ENCODE peak calls at places on chromosomes 16 and 17, in six cellular contexts. One of them, this sample, is unnamed.

GRCh38 chr16:88405325-88406060 is 22.7 kb downstream of the ZNF469 start:
- DNase-seq in SK-N-SH: peak; percentile 89
- DNase-seq in lower lobe of right lung: no peak
- DNase-seq in CD8-positive, alpha-beta T cell: no peak
- DNase-seq in left ventricle myocardium inferior: no peak
- DNase-seq in tibial artery: peak; percentile 77
- DNase-seq in this sample: no peak

GRCh38 chr16:84759906-84760305 is 59.9 kb upstream of the CRISPLD2 start:
- DNase-seq in SK-N-SH: no peak
- DNase-seq in lower lobe of right lung: no peak
- DNase-seq in CD8-positive, alpha-beta T cell: no peak
- DNase-seq in left ventricle myocardium inferior: no peak
- DNase-seq in tibial artery: no peak
- DNase-seq in this sample: no peak

GRCh38 chr16:24070851-24071250 is 185.3 kb upstream of the CACNG3 start:
- DNase-seq in SK-N-SH: peak; percentile 67
- DNase-seq in lower lobe of right lung: no peak
- DNase-seq in CD8-positive, alpha-beta T cell: peak; percentile 18
- DNase-seq in left ventricle myocardium inferior: no peak
- DNase-seq in tibial artery: no peak
- DNase-seq in this sample: no peak

GRCh38 chr17:73738751-73739575 is 94.7 kb upstream of the SDK2 start:
- DNase-seq in SK-N-SH: no peak
- DNase-seq in lower lobe of right lung: no peak
- DNase-seq in CD8-positive, alpha-beta T cell: no peak
- DNase-seq in left ventricle myocardium inferior: no peak
- DNase-seq in tibial artery: no peak
- DNase-seq in this sample: no peak

GRCh38 chr17:3678095-3678820 is 9.6 kb downstream of the EMC6 start:
- DNase-seq in SK-N-SH: no peak
- DNase-seq in lower lobe of right lung: no peak
- DNase-seq in CD8-positive, alpha-beta T cell: no peak
- DNase-seq in left ventricle myocardium inferior: no peak
- DNase-seq in tibial artery: no peak
- DNase-seq in this sample: no peak

GRCh38 chr16:24729243-24729966 is at the start of gene TNRC6A:
- DNase-seq in SK-N-SH: peak; percentile 97
- DNase-seq in lower lobe of right lung: peak; percentile 92
- DNase-seq in CD8-positive, alpha-beta T cell: peak; percentile 76
- DNase-seq in left ventricle myocardium inferior: peak; percentile 91
- DNase-seq in tibial artery: peak; percentile 95
- DNase-seq in this sample: peak; percentile 96

GRCh38 chr16:78286076-78286475 is 186.6 kb downstream of the WWOX start:
- DNase-seq in SK-N-SH: no peak
- DNase-seq in lower lobe of right lung: no peak
- DNase-seq in CD8-positive, alpha-beta T cell: no peak
- DNase-seq in left ventricle myocardium inferior: no peak
- DNase-seq in tibial artery: no peak
- DNase-seq in this sample: no peak

GRCh38 chr16:79991918-79992317 is 391.4 kb upstream of the MAF start:
- DNase-seq in SK-N-SH: no peak
- DNase-seq in lower lobe of right lung: no peak
- DNase-seq in CD8-positive, alpha-beta T cell: no peak
- DNase-seq in left ventricle myocardium inferior: no peak
- DNase-seq in tibial artery: no peak
- DNase-seq in this sample: no peak

GRCh38 chr17:41680426-41681040 is 8.2 kb upstream of the EIF1 start:
- DNase-seq in SK-N-SH: no peak
- DNase-seq in lower lobe of right lung: no peak
- DNase-seq in CD8-positive, alpha-beta T cell: no peak
- DNase-seq in left ventricle myocardium inferior: no peak
- DNase-seq in tibial artery: no peak
- DNase-seq in this sample: no peak

GRCh38 chr16:54447606-54448440 is 161.2 kb upstream of the IRX3 start:
- DNase-seq in SK-N-SH: no peak
- DNase-seq in lower lobe of right lung: no peak
- DNase-seq in CD8-positive, alpha-beta T cell: no peak
- DNase-seq in left ventricle myocardium inferior: no peak
- DNase-seq in tibial artery: no peak
- DNase-seq in this sample: no peak

GRCh38 chr17:28397687-28398279 is 8.2 kb downstream of the SLC46A1 start:
- DNase-seq in SK-N-SH: no peak
- DNase-seq in lower lobe of right lung: no peak
- DNase-seq in CD8-positive, alpha-beta T cell: no peak
- DNase-seq in left ventricle myocardium inferior: no peak
- DNase-seq in tibial artery: no peak
- DNase-seq in this sample: no peak

GRCh38 chr17:28395968-28396367 is 10.0 kb downstream of the SLC46A1 start:
- DNase-seq in SK-N-SH: no peak
- DNase-seq in lower lobe of right lung: no peak
- DNase-seq in CD8-positive, alpha-beta T cell: no peak
- DNase-seq in left ventricle myocardium inferior: no peak
- DNase-seq in tibial artery: no peak
- DNase-seq in this sample: no peak

GRCh38 chr17:28397275-28397674 is 8.7 kb downstream of the SLC46A1 start:
- DNase-seq in SK-N-SH: no peak
- DNase-seq in lower lobe of right lung: no peak
- DNase-seq in CD8-positive, alpha-beta T cell: no peak
- DNase-seq in left ventricle myocardium inferior: no peak
- DNase-seq in tibial artery: no peak
- DNase-seq in this sample: no peak

GRCh38 chr17:28395426-28395825 is 10.6 kb downstream of the SLC46A1 start:
- DNase-seq in SK-N-SH: no peak
- DNase-seq in lower lobe of right lung: no peak
- DNase-seq in CD8-positive, alpha-beta T cell: no peak
- DNase-seq in left ventricle myocardium inferior: no peak
- DNase-seq in tibial artery: no peak
- DNase-seq in this sample: no peak

DNA sequence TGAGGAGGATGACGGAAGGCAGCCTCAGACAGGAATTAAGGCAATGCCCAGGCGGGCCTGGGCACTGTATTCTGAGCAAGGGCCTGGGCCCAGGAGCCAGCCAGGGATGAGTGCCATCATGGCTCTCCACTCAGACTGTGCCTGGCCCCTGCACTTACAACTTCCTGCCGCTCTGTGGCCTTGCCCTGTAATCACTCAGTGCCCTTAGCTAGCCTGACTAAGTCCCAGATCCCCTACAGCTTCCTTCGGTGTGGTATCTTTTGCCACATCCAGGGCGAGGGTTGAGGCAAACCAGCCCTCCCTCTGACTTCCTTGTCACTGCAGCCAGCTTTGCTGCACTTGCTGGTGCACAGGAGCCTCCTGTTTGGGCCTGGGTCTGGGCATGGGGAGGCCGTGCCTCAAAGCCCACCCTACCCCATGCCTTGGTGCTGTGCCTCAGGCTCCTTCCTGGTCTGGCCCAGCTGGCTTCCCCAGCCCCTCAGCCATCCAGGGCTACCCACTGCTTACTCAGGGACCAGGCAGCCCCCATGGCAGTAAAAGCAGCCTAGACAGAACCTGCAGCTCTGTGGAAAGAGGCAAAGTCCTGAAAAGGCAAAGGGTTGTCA is 9.3 kb downstream of the SLC46A1 start:
- DNase-seq in SK-N-SH: no peak
- DNase-seq in lower lobe of right lung: no peak
- DNase-seq in CD8-positive, alpha-beta T cell: no peak
- DNase-seq in left ventricle myocardium inferior: no peak
- DNase-seq in tibial artery: no peak
- DNase-seq in this sample: no peak
- TF ChIP-seq CTCF in SK-N-SH: no peak
- TF ChIP-seq CTCF in lower lobe of right lung: no peak
- TF ChIP-seq CTCF in CD8-positive, alpha-beta T cell: no peak
- TF ChIP-seq CTCF in left ventricle myocardium inferior: no peak
- TF ChIP-seq CTCF in tibial artery: no peak
- TF ChIP-seq CTCF in this sample: no peak

DNA sequence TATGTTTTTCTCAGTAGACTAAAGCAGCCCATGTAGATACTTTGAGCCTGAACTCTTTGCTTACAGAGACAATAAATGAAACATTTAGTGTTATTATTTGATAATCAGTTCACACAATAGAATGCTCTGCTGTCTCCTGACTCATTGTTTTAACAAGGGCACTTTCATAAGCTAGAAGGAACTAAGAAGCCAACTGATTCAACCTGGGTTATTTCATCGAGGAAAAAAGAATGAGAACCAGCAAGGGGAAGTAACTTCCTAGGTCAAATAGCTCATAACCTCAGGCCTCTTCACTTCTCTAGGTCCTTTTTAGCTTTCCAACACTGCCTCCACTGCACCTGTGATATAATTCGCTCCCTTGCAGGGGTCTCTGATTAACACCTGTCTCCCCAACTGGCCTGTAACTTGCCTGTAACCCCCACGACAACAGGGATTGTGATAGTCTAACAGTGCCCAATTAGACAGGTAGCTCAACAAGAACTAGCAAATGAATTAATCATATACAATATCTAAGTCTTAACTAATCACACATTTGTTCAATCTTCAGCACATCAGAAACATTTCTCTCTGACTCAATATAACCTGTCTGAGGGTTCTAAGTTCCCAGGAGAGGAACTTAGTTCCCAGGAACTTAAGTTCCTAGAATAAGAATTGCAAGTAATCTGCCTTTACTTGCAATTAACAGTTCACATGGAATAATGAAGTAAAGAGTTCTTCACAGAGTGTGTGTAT is 34.8 kb downstream of the RFFL start:
- DNase-seq in SK-N-SH: no peak
- DNase-seq in lower lobe of right lung: no peak
- DNase-seq in CD8-positive, alpha-beta T cell: no peak
- DNase-seq in left ventricle myocardium inferior: no peak
- DNase-seq in tibial artery: no peak
- DNase-seq in this sample: no peak
- H3K27ac ChIP-seq in SK-N-SH: peak overlapping the region; percentile 6
- H3K27ac ChIP-seq in lower lobe of right lung: no peak overlapping the region
- H3K27ac ChIP-seq in CD8-positive, alpha-beta T cell: no peak overlapping the region
- H3K27ac ChIP-seq in left ventricle myocardium inferior: no peak overlapping the region
- H3K27ac ChIP-seq in tibial artery: no peak overlapping the region
- H3K27ac ChIP-seq in this sample: no peak overlapping the region

GRCh38 chr17:76397184-76397583 is 12.8 kb downstream of the SPHK1 start:
- DNase-seq in SK-N-SH: no peak
- DNase-seq in lower lobe of right lung: no peak
- DNase-seq in CD8-positive, alpha-beta T cell: no peak
- DNase-seq in left ventricle myocardium inferior: no peak
- DNase-seq in tibial artery: no peak
- DNase-seq in this sample: no peak

GRCh38 chr17:76395980-76396379 is 11.6 kb downstream of the SPHK1 start:
- DNase-seq in SK-N-SH: no peak
- DNase-seq in lower lobe of right lung: no peak
- DNase-seq in CD8-positive, alpha-beta T cell: no peak
- DNase-seq in left ventricle myocardium inferior: no peak
- DNase-seq in tibial artery: no peak
- DNase-seq in this sample: no peak

GRCh38 chr17:76397687-76398522 is 13.5 kb downstream of the SPHK1 start:
- DNase-seq in SK-N-SH: peak; percentile 92
- DNase-seq in lower lobe of right lung: peak; percentile 91
- DNase-seq in CD8-positive, alpha-beta T cell: peak; percentile 89
- DNase-seq in left ventricle myocardium inferior: peak; percentile 86
- DNase-seq in tibial artery: peak; percentile 91
- DNase-seq in this sample: peak; percentile 91

GRCh38 chr17:76391200-76391715 is 6.8 kb downstream of the SPHK1 start:
- DNase-seq in SK-N-SH: no peak
- DNase-seq in lower lobe of right lung: no peak
- DNase-seq in CD8-positive, alpha-beta T cell: no peak
- DNase-seq in left ventricle myocardium inferior: no peak
- DNase-seq in tibial artery: no peak
- DNase-seq in this sample: no peak

GRCh38 chr17:76394166-76394565 is 9.8 kb downstream of the SPHK1 start:
- DNase-seq in SK-N-SH: no peak
- DNase-seq in lower lobe of right lung: no peak
- DNase-seq in CD8-positive, alpha-beta T cell: no peak
- DNase-seq in left ventricle myocardium inferior: no peak
- DNase-seq in tibial artery: no peak
- DNase-seq in this sample: no peak
- H3K36me3 ChIP-seq in SK-N-SH: peaks cover 66% of the 10 kb centered on the region
- H3K36me3 ChIP-seq in lower lobe of right lung: peaks cover 84% of the 10 kb centered on the region
- H3K36me3 ChIP-seq in CD8-positive, alpha-beta T cell: peaks cover 20% of the 10 kb centered on the region
- H3K36me3 ChIP-seq in left ventricle myocardium inferior: peaks cover 84% of the 10 kb centered on the region
- H3K36me3 ChIP-seq in tibial artery: peaks cover 70% of the 10 kb centered on the region
- H3K36me3 ChIP-seq in this sample: peaks cover 55% of the 10 kb centered on the region

GRCh38 chr17:80347948-80348351 is 67.0 kb upstream of the ENDOV start:
- DNase-seq in SK-N-SH: no peak
- DNase-seq in lower lobe of right lung: no peak
- DNase-seq in CD8-positive, alpha-beta T cell: no peak
- DNase-seq in left ventricle myocardium inferior: no peak
- DNase-seq in tibial artery: peak; percentile 60
- DNase-seq in this sample: peak; percentile 52

GRCh38 chr17:80347536-80347935 is 67.4 kb upstream of the ENDOV start:
- DNase-seq in SK-N-SH: no peak
- DNase-seq in lower lobe of right lung: no peak
- DNase-seq in CD8-positive, alpha-beta T cell: no peak
- DNase-seq in left ventricle myocardium inferior: no peak
- DNase-seq in tibial artery: peak; percentile 40
- DNase-seq in this sample: peak; percentile 48

GRCh38 chr17:80349437-80350160 is 65.4 kb upstream of the ENDOV start:
- DNase-seq in SK-N-SH: no peak
- DNase-seq in lower lobe of right lung: no peak
- DNase-seq in CD8-positive, alpha-beta T cell: no peak
- DNase-seq in left ventricle myocardium inferior: no peak
- DNase-seq in tibial artery: peak; percentile 49
- DNase-seq in this sample: no peak

GRCh38 chr17:80346498-80347275 is 68.3 kb upstream of the ENDOV start:
- DNase-seq in SK-N-SH: no peak
- DNase-seq in lower lobe of right lung: no peak
- DNase-seq in CD8-positive, alpha-beta T cell: no peak
- DNase-seq in left ventricle myocardium inferior: no peak
- DNase-seq in tibial artery: peak; percentile 51
- DNase-seq in this sample: peak; percentile 48

GRCh38 chr17:80348551-80349436 is 66.2 kb upstream of the ENDOV start:
- DNase-seq in SK-N-SH: no peak
- DNase-seq in lower lobe of right lung: no peak
- DNase-seq in CD8-positive, alpha-beta T cell: no peak
- DNase-seq in left ventricle myocardium inferior: no peak
- DNase-seq in tibial artery: peak; percentile 57
- DNase-seq in this sample: peak; percentile 41
- TF ChIP-seq CTCF in SK-N-SH: no peak
- TF ChIP-seq CTCF in lower lobe of right lung: no peak
- TF ChIP-seq CTCF in CD8-positive, alpha-beta T cell: no peak
- TF ChIP-seq CTCF in left ventricle myocardium inferior: no peak
- TF ChIP-seq CTCF in tibial artery: no peak
- TF ChIP-seq CTCF in this sample: no peak

This sample was measured in upper lobe of right lung.